ENCODE peak calls at places on chromosomes 11 and 22, in eight cellular contexts. One of them, this sample, is unnamed.

GRCh38 chr11:57804466-57804865 is 42.9 kb downstream of the CTNND1 start:
- DNase-seq in left cardiac atrium: no peak
- DNase-seq in endothelial cell: no peak
- DNase-seq in hippocampal formation: no peak
- DNase-seq in SW480: no peak
- DNase-seq in naive B cell: no peak
- DNase-seq in activated CD8-positive, alpha-beta memory T cell treated with anti-CD3 and anti-CD28 coated beads for 24 hours: no peak
- DNase-seq in astrocyte of the spinal cord: no peak
- DNase-seq in this sample: no peak

GRCh38 chr11:10666976-10667892 is 26.3 kb downstream of the IRAG1 start:
- DNase-seq in naive B cell: no peak
- DNase-seq in left cardiac atrium: no peak
- DNase-seq in hippocampal formation: no peak
- DNase-seq in SW480: peak
- DNase-seq in activated CD8-positive, alpha-beta memory T cell treated with anti-CD3 and anti-CD28 coated beads for 24 hours: no peak
- DNase-seq in endothelial cell: no peak
- DNase-seq in astrocyte of the spinal cord: peak
- DNase-seq in this sample: no peak

GRCh38 chr11:46066335-46066734 is 54.9 kb downstream of the PHF21A start:
- DNase-seq in astrocyte of the spinal cord: no peak
- DNase-seq in endothelial cell: no peak
- DNase-seq in SW480: no peak
- DNase-seq in naive B cell: no peak
- DNase-seq in hippocampal formation: no peak
- DNase-seq in left cardiac atrium: no peak
- DNase-seq in activated CD8-positive, alpha-beta memory T cell treated with anti-CD3 and anti-CD28 coated beads for 24 hours: no peak
- DNase-seq in this sample: no peak

GRCh38 chr11:103035656-103036434 is 56.1 kb downstream of the DCUN1D5 start:
- DNase-seq in hippocampal formation: peak
- DNase-seq in naive B cell: peak
- DNase-seq in activated CD8-positive, alpha-beta memory T cell treated with anti-CD3 and anti-CD28 coated beads for 24 hours: peak
- DNase-seq in astrocyte of the spinal cord: peak
- DNase-seq in endothelial cell: peak
- DNase-seq in SW480: peak
- DNase-seq in left cardiac atrium: no peak
- DNase-seq in this sample: peak

GRCh38 chr22:42645938-42646568 is 3.1 kb downstream of the CYB5R3 start:
- DNase-seq in hippocampal formation: no peak
- DNase-seq in astrocyte of the spinal cord: no peak
- DNase-seq in left cardiac atrium: no peak
- DNase-seq in naive B cell: peak
- DNase-seq in endothelial cell: no peak
- DNase-seq in activated CD8-positive, alpha-beta memory T cell treated with anti-CD3 and anti-CD28 coated beads for 24 hours: no peak
- DNase-seq in SW480: no peak
- DNase-seq in this sample: no peak

GRCh38 chr11:933002-933820 is 7.5 kb downstream of the AP2A2 start:
- DNase-seq in left cardiac atrium: peak
- DNase-seq in astrocyte of the spinal cord: peak
- DNase-seq in naive B cell: no peak
- DNase-seq in hippocampal formation: no peak
- DNase-seq in endothelial cell: no peak
- DNase-seq in SW480: no peak
- DNase-seq in activated CD8-positive, alpha-beta memory T cell treated with anti-CD3 and anti-CD28 coated beads for 24 hours: no peak
- DNase-seq in this sample: no peak

GRCh38 chr22:37566903-37567798 is 6.9 kb downstream of the CDC42EP1 start:
- DNase-seq in activated CD8-positive, alpha-beta memory T cell treated with anti-CD3 and anti-CD28 coated beads for 24 hours: peak
- DNase-seq in naive B cell: peak
- DNase-seq in hippocampal formation: peak
- DNase-seq in astrocyte of the spinal cord: peak
- DNase-seq in endothelial cell: peak
- DNase-seq in SW480: peak
- DNase-seq in left cardiac atrium: peak
- DNase-seq in this sample: peak

GRCh38 chr11:120908521-120909181 is 115.3 kb upstream of the TBCEL start:
- DNase-seq in activated CD8-positive, alpha-beta memory T cell treated with anti-CD3 and anti-CD28 coated beads for 24 hours: no peak
- DNase-seq in naive B cell: no peak
- DNase-seq in SW480: no peak
- DNase-seq in astrocyte of the spinal cord: no peak
- DNase-seq in endothelial cell: no peak
- DNase-seq in left cardiac atrium: no peak
- DNase-seq in hippocampal formation: no peak
- DNase-seq in this sample: no peak

GRCh38 chr11:363948-364761 is 5.1 kb upstream of the B4GALNT4 start:
- DNase-seq in naive B cell: peak
- DNase-seq in hippocampal formation: no peak
- DNase-seq in SW480: peak
- DNase-seq in left cardiac atrium: peak
- DNase-seq in endothelial cell: no peak
- DNase-seq in activated CD8-positive, alpha-beta memory T cell treated with anti-CD3 and anti-CD28 coated beads for 24 hours: peak
- DNase-seq in astrocyte of the spinal cord: no peak
- DNase-seq in this sample: peak

GRCh38 chr11:113256431-113257227 is 57.8 kb upstream of the TTC12 start:
- DNase-seq in SW480: no peak
- DNase-seq in naive B cell: no peak
- DNase-seq in endothelial cell: no peak
- DNase-seq in hippocampal formation: no peak
- DNase-seq in activated CD8-positive, alpha-beta memory T cell treated with anti-CD3 and anti-CD28 coated beads for 24 hours: no peak
- DNase-seq in astrocyte of the spinal cord: no peak
- DNase-seq in left cardiac atrium: peak
- DNase-seq in this sample: no peak

GRCh38 chr22:40803292-40803691 is 15.9 kb downstream of the SLC25A17 start:
- DNase-seq in left cardiac atrium: no peak
- DNase-seq in SW480: no peak
- DNase-seq in naive B cell: no peak
- DNase-seq in astrocyte of the spinal cord: no peak
- DNase-seq in endothelial cell: no peak
- DNase-seq in activated CD8-positive, alpha-beta memory T cell treated with anti-CD3 and anti-CD28 coated beads for 24 hours: no peak
- DNase-seq in hippocampal formation: no peak
- DNase-seq in this sample: no peak

GRCh38 chr22:27435839-27436581 is 365.5 kb downstream of the MN1 start:
- DNase-seq in naive B cell: no peak
- DNase-seq in astrocyte of the spinal cord: peak
- DNase-seq in left cardiac atrium: peak
- DNase-seq in hippocampal formation: no peak
- DNase-seq in endothelial cell: peak
- DNase-seq in SW480: no peak
- DNase-seq in activated CD8-positive, alpha-beta memory T cell treated with anti-CD3 and anti-CD28 coated beads for 24 hours: no peak
- DNase-seq in this sample: no peak

GRCh38 chr11:12502041-12502440 is 124.7 kb downstream of the PARVA start:
- DNase-seq in naive B cell: no peak
- DNase-seq in hippocampal formation: no peak
- DNase-seq in endothelial cell: no peak
- DNase-seq in astrocyte of the spinal cord: peak
- DNase-seq in activated CD8-positive, alpha-beta memory T cell treated with anti-CD3 and anti-CD28 coated beads for 24 hours: no peak
- DNase-seq in SW480: no peak
- DNase-seq in left cardiac atrium: no peak
- DNase-seq in this sample: no peak

GRCh38 chr11:77361184-77361583 is 59.7 kb upstream of the GDPD4 start:
- DNase-seq in naive B cell: no peak
- DNase-seq in endothelial cell: no peak
- DNase-seq in left cardiac atrium: no peak
- DNase-seq in activated CD8-positive, alpha-beta memory T cell treated with anti-CD3 and anti-CD28 coated beads for 24 hours: no peak
- DNase-seq in SW480: no peak
- DNase-seq in astrocyte of the spinal cord: peak
- DNase-seq in hippocampal formation: no peak
- DNase-seq in this sample: no peak

GRCh38 chr11:26297179-26297970 is 34.6 kb upstream of the ANO3 start:
- DNase-seq in astrocyte of the spinal cord: peak
- DNase-seq in endothelial cell: peak
- DNase-seq in left cardiac atrium: no peak
- DNase-seq in naive B cell: no peak
- DNase-seq in SW480: peak
- DNase-seq in hippocampal formation: peak
- DNase-seq in activated CD8-positive, alpha-beta memory T cell treated with anti-CD3 and anti-CD28 coated beads for 24 hours: no peak
- DNase-seq in this sample: no peak

GRCh38 chr22:44727709-44728108 is 24.7 kb upstream of the ARHGAP8 start:
- DNase-seq in naive B cell: no peak
- DNase-seq in hippocampal formation: no peak
- DNase-seq in astrocyte of the spinal cord: no peak
- DNase-seq in activated CD8-positive, alpha-beta memory T cell treated with anti-CD3 and anti-CD28 coated beads for 24 hours: no peak
- DNase-seq in left cardiac atrium: no peak
- DNase-seq in SW480: no peak
- DNase-seq in endothelial cell: no peak
- DNase-seq in this sample: no peak

GRCh38 chr11:68903631-68904457 is at the start of the genes IGHMBP2 and MRPL21:
- DNase-seq in SW480: peak
- DNase-seq in hippocampal formation: peak
- DNase-seq in activated CD8-positive, alpha-beta memory T cell treated with anti-CD3 and anti-CD28 coated beads for 24 hours: peak
- DNase-seq in astrocyte of the spinal cord: peak
- DNase-seq in endothelial cell: peak
- DNase-seq in left cardiac atrium: peak
- DNase-seq in naive B cell: peak
- DNase-seq in this sample: peak

GRCh38 chr11:18726040-18726439 is at the start of gene IGSF22:
- DNase-seq in left cardiac atrium: no peak
- DNase-seq in activated CD8-positive, alpha-beta memory T cell treated with anti-CD3 and anti-CD28 coated beads for 24 hours: no peak
- DNase-seq in naive B cell: no peak
- DNase-seq in SW480: no peak
- DNase-seq in hippocampal formation: no peak
- DNase-seq in endothelial cell: no peak
- DNase-seq in astrocyte of the spinal cord: no peak
- DNase-seq in this sample: no peak

GRCh38 chr11:65053826-65054503 is 4.4 kb downstream of the NAALADL1 start:
- DNase-seq in activated CD8-positive, alpha-beta memory T cell treated with anti-CD3 and anti-CD28 coated beads for 24 hours: no peak
- DNase-seq in astrocyte of the spinal cord: no peak
- DNase-seq in SW480: no peak
- DNase-seq in left cardiac atrium: no peak
- DNase-seq in naive B cell: no peak
- DNase-seq in endothelial cell: no peak
- DNase-seq in hippocampal formation: no peak
- DNase-seq in this sample: no peak

GRCh38 chr11:7486731-7487130 is 1.4 kb downstream of the OLFML1 start:
- DNase-seq in naive B cell: no peak
- DNase-seq in hippocampal formation: no peak
- DNase-seq in endothelial cell: no peak
- DNase-seq in activated CD8-positive, alpha-beta memory T cell treated with anti-CD3 and anti-CD28 coated beads for 24 hours: no peak
- DNase-seq in SW480: no peak
- DNase-seq in left cardiac atrium: peak
- DNase-seq in astrocyte of the spinal cord: no peak
- DNase-seq in this sample: no peak

GRCh38 chr11:117563556-117563955 is 233.5 kb downstream of the DSCAML1 start:
- DNase-seq in naive B cell: no peak
- DNase-seq in SW480: no peak
- DNase-seq in endothelial cell: no peak
- DNase-seq in activated CD8-positive, alpha-beta memory T cell treated with anti-CD3 and anti-CD28 coated beads for 24 hours: no peak
- DNase-seq in astrocyte of the spinal cord: no peak
- DNase-seq in hippocampal formation: no peak
- DNase-seq in left cardiac atrium: no peak
- DNase-seq in this sample: no peak

GRCh38 chr11:15276616-15277015 is 161.9 kb downstream of the INSC start:
- DNase-seq in endothelial cell: peak
- DNase-seq in left cardiac atrium: no peak
- DNase-seq in SW480: no peak
- DNase-seq in naive B cell: no peak
- DNase-seq in astrocyte of the spinal cord: peak
- DNase-seq in activated CD8-positive, alpha-beta memory T cell treated with anti-CD3 and anti-CD28 coated beads for 24 hours: no peak
- DNase-seq in hippocampal formation: no peak
- DNase-seq in this sample: no peak

GRCh38 chr11:90525962-90526361 is 303.1 kb upstream of the CHORDC1 start:
- DNase-seq in naive B cell: no peak
- DNase-seq in astrocyte of the spinal cord: no peak
- DNase-seq in activated CD8-positive, alpha-beta memory T cell treated with anti-CD3 and anti-CD28 coated beads for 24 hours: no peak
- DNase-seq in left cardiac atrium: no peak
- DNase-seq in SW480: no peak
- DNase-seq in endothelial cell: no peak
- DNase-seq in hippocampal formation: no peak
- DNase-seq in this sample: no peak

GRCh38 chr22:37457093-37457893 is 28.9 kb downstream of the MFNG start:
- DNase-seq in endothelial cell: peak
- DNase-seq in hippocampal formation: no peak
- DNase-seq in naive B cell: peak
- DNase-seq in astrocyte of the spinal cord: peak
- DNase-seq in SW480: peak
- DNase-seq in left cardiac atrium: peak
- DNase-seq in activated CD8-positive, alpha-beta memory T cell treated with anti-CD3 and anti-CD28 coated beads for 24 hours: peak
- DNase-seq in this sample: peak

GRCh38 chr11:9070740-9071476 is 20.5 kb downstream of the SCUBE2 start:
- DNase-seq in endothelial cell: no peak
- DNase-seq in naive B cell: no peak
- DNase-seq in left cardiac atrium: no peak
- DNase-seq in SW480: no peak
- DNase-seq in activated CD8-positive, alpha-beta memory T cell treated with anti-CD3 and anti-CD28 coated beads for 24 hours: peak
- DNase-seq in astrocyte of the spinal cord: no peak
- DNase-seq in hippocampal formation: no peak
- DNase-seq in this sample: no peak

GRCh38 chr11:129286813-129287212 is 88.8 kb upstream of the BARX2 start:
- DNase-seq in SW480: peak
- DNase-seq in activated CD8-positive, alpha-beta memory T cell treated with anti-CD3 and anti-CD28 coated beads for 24 hours: no peak
- DNase-seq in naive B cell: no peak
- DNase-seq in hippocampal formation: no peak
- DNase-seq in left cardiac atrium: no peak
- DNase-seq in astrocyte of the spinal cord: no peak
- DNase-seq in endothelial cell: no peak
- DNase-seq in this sample: no peak

GRCh38 chr11:134293119-134294113 is 17.2 kb downstream of the GLB1L3 start:
- DNase-seq in activated CD8-positive, alpha-beta memory T cell treated with anti-CD3 and anti-CD28 coated beads for 24 hours: peak
- DNase-seq in astrocyte of the spinal cord: no peak
- DNase-seq in left cardiac atrium: no peak
- DNase-seq in endothelial cell: no peak
- DNase-seq in naive B cell: no peak
- DNase-seq in SW480: no peak
- DNase-seq in hippocampal formation: no peak
- DNase-seq in this sample: no peak

GRCh38 chr11:68924073-68924925 is 20.6 kb downstream of the IGHMBP2 start:
- DNase-seq in left cardiac atrium: no peak
- DNase-seq in SW480: no peak
- DNase-seq in activated CD8-positive, alpha-beta memory T cell treated with anti-CD3 and anti-CD28 coated beads for 24 hours: no peak
- DNase-seq in endothelial cell: no peak
- DNase-seq in naive B cell: no peak
- DNase-seq in hippocampal formation: no peak
- DNase-seq in astrocyte of the spinal cord: no peak
- DNase-seq in this sample: no peak

GRCh38 chr11:104705475-104706195 is 192.6 kb downstream of the CASP12 start:
- DNase-seq in left cardiac atrium: peak
- DNase-seq in hippocampal formation: no peak
- DNase-seq in naive B cell: peak
- DNase-seq in SW480: no peak
- DNase-seq in activated CD8-positive, alpha-beta memory T cell treated with anti-CD3 and anti-CD28 coated beads for 24 hours: peak
- DNase-seq in astrocyte of the spinal cord: peak
- DNase-seq in endothelial cell: no peak
- DNase-seq in this sample: peak

GRCh38 chr11:48074425-48075181 is 94.2 kb downstream of the PTPRJ start:
- DNase-seq in endothelial cell: no peak
- DNase-seq in astrocyte of the spinal cord: no peak
- DNase-seq in SW480: no peak
- DNase-seq in hippocampal formation: no peak
- DNase-seq in naive B cell: no peak
- DNase-seq in left cardiac atrium: no peak
- DNase-seq in activated CD8-positive, alpha-beta memory T cell treated with anti-CD3 and anti-CD28 coated beads for 24 hours: no peak
- DNase-seq in this sample: no peak

GRCh38 chr11:113877673-113878060 is 2.3 kb upstream of the USP28 start:
- DNase-seq in astrocyte of the spinal cord: no peak
- DNase-seq in SW480: no peak
- DNase-seq in hippocampal formation: no peak
- DNase-seq in left cardiac atrium: no peak
- DNase-seq in activated CD8-positive, alpha-beta memory T cell treated with anti-CD3 and anti-CD28 coated beads for 24 hours: no peak
- DNase-seq in naive B cell: no peak
- DNase-seq in endothelial cell: no peak
- DNase-seq in this sample: no peak

GRCh38 chr22:34414467-34415440 is 494.5 kb upstream of the LARGE1 start:
- DNase-seq in SW480: peak
- DNase-seq in astrocyte of the spinal cord: no peak
- DNase-seq in naive B cell: no peak
- DNase-seq in endothelial cell: peak
- DNase-seq in activated CD8-positive, alpha-beta memory T cell treated with anti-CD3 and anti-CD28 coated beads for 24 hours: no peak
- DNase-seq in hippocampal formation: no peak
- DNase-seq in left cardiac atrium: no peak
- DNase-seq in this sample: no peak

GRCh38 chr22:35205141-35205775 is 52.0 kb upstream of the HMGXB4 start:
- DNase-seq in hippocampal formation: no peak
- DNase-seq in endothelial cell: no peak
- DNase-seq in naive B cell: no peak
- DNase-seq in SW480: no peak
- DNase-seq in left cardiac atrium: no peak
- DNase-seq in astrocyte of the spinal cord: no peak
- DNase-seq in activated CD8-positive, alpha-beta memory T cell treated with anti-CD3 and anti-CD28 coated beads for 24 hours: no peak
- DNase-seq in this sample: no peak